ENCODE peak calls at places on chromosomes 13 and 19, in four cellular contexts. L is IMR-90, W is K562, C is GM12878. X is an unnamed sample.

GRCh38 chr13:27619711-27620376 is 485 bp downstream of the LNX2 start:
- DNase-seq in L (peak), W (no peak), C (no peak), X (peak)

GRCh38 chr19:51103811-51104470 is 4.3 kb downstream of the CTU1 start:
- DNase-seq in L (no peak), W (no peak), C (no peak), X (no peak)

GRCh38 chr13:94712812-94713555 is 639 bp upstream of the SOX21 start:
- DNase-seq in L (peak), W (no peak), C (no peak), X (peak)

GRCh38 chr13:36850790-36851438 is 31.9 kb downstream of the RFXAP start:
- DNase-seq in L (no peak), W (no peak), C (no peak), X (peak)

GRCh38 chr19:51735759-51736449 is 12.1 kb upstream of the HAS1 start:
- DNase-seq in L (peak), W (no peak), C (no peak), X (no peak)

GRCh38 chr13:105552078-105552477 is 983.4 kb downstream of the EFNB2 start:
- DNase-seq in L (no peak), W (no peak), C (no peak), X (no peak)

GRCh38 chr13:51557875-51558604 is 26.2 kb upstream of the WDFY2 start:
- DNase-seq in L (peak), W (no peak), C (no peak), X (no peak)

GRCh38 chr13:39401091-39401647 is 201.8 kb downstream of the LHFPL6 start:
- DNase-seq in L (no peak), W (no peak), C (no peak), X (no peak)

GRCh38 chr19:46201413-46202310 is 27.9 kb upstream of the IGFL1 start:
- DNase-seq in L (no peak), W (no peak), C (no peak), X (no peak)

GRCh38 chr19:10290876-10291553 is 1.3 kb downstream of the ICAM5 start:
- DNase-seq in L (peak), W (peak), C (no peak), X (no peak)

GRCh38 chr13:83987394-83987793 is 105.1 kb upstream of the SLITRK1 start:
- DNase-seq in L (no peak), W (no peak), C (no peak), X (no peak)

GRCh38 chr13:29540799-29541198 is 54.7 kb downstream of the SLC7A1 start:
- DNase-seq in L (no peak), W (no peak), C (no peak), X (no peak)

GRCh38 chr19:13987101-13987890 is 18.8 kb downstream of the RFX1 start:
- DNase-seq in L (no peak), W (no peak), C (no peak), X (peak)

GRCh38 chr13:40069173-40070044 is 413.9 kb downstream of the COG6 start:
- DNase-seq in L (peak), W (peak), C (no peak), X (peak)

GRCh38 chr13:111393221-111393790 is 72.9 kb downstream of the TEX29 start:
- DNase-seq in L (no peak), W (no peak), C (no peak), X (no peak)

GRCh38 chr19:44841255-44841654 is 4.8 kb upstream of the NECTIN2 start:
- DNase-seq in L (no peak), W (no peak), C (no peak), X (no peak)

GRCh38 chr19:29492761-29493160 is 33.0 kb upstream of the VSTM2B start:
- DNase-seq in L (peak), W (no peak), C (no peak), X (no peak)

GRCh38 chr19:2495651-2496316 is 19.9 kb downstream of the GADD45B start:
- DNase-seq in L (no peak), W (no peak), C (no peak), X (no peak)

GRCh38 chr19:2494084-2494446 is 18.1 kb downstream of the GADD45B start:
- DNase-seq in L (peak), W (no peak), C (no peak), X (no peak)

GRCh38 chr19:2494447-2495129 is 18.7 kb downstream of the GADD45B start:
- DNase-seq in L (peak), W (peak), C (no peak), X (peak)

GRCh38 chr19:2497186-2497585 is 21.3 kb downstream of the GADD45B start:
- DNase-seq in L (no peak), W (no peak), C (no peak), X (no peak)

DNA sequence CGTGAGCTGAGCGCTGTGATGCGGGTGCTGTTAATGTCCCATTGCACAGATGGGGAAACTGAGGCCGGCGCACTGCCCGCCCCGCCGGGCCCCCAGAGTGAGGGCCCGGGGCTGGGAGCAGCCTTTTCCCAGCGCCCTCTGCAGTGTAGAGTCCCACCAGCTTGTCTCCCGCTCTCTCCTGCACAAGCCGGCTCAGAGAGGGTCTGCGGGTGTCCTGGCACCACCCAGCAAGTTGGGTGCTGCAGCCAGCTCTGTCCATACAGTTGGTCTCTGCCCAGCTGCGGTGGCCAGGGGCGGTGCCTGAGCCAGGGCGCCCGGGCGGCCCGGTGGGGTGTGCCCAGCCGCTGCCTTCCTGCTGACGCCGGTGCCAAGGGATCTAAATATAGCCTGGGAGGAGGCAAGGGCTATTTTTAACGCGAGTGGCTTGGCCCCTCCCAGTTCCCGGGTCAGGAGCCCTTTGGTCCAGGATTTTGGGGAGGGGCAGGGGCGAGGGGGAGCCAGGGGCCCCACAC is 19.3 kb downstream of the GADD45B start:
- DNase-seq in L (peak), W (no peak), C (no peak), X (peak)
- TF ChIP-seq FOS in L (no peak), W (no peak), C (no peak), X (no peak)

GRCh38 chr13:45113809-45114208 is 6.5 kb upstream of the GTF2F2 start:
- DNase-seq in L (no peak), W (no peak), C (no peak), X (no peak)
- H3K4me3 ChIP-seq in L (no peak), W (no peak), C (no peak), X (no peak)

GRCh38 chr13:101382086-101382485 is 34.2 kb downstream of the NALCN start:
- DNase-seq in L (no peak), W (no peak), C (no peak), X (peak)
- TF ChIP-seq FOS in L (no peak), W (no peak), C (no peak), X (no peak)

GRCh38 chr19:20079487-20079886 is 1.7 kb downstream of the ZNF90 start:
- DNase-seq in L (no peak), W (no peak), C (no peak), X (no peak)

GRCh38 chr19:20077791-20078463 is at the start of gene ZNF90:
- DNase-seq in L (peak), W (peak), C (peak), X (peak)

GRCh38 chr19:20072936-20073335 is 4.9 kb upstream of the ZNF90 start:
- DNase-seq in L (no peak), W (no peak), C (no peak), X (no peak)

DNA sequence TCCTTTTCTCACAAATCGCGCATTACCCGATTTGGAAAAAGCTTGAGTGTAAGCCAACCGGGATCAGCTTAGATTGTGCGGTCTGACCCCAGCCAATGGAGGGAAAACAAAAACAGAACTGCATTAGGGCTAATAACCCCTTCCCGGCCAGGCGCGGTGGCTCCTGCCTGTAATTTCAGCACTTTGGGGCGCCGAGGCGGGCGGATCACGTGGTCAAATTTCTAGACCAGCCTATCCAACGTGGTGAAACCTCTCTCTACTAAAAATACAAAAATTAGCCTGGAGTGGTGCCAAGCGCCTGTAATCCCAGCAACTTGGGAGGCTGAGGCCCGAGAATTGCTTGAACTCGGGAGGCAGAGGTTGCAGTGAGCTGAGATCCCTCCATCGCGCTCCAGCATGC is 896 bp downstream of the ZNF90 start:
- DNase-seq in L (peak), W (no peak), C (no peak), X (no peak)
- H3K4me3 ChIP-seq in L (peak), W (no peak), C (peak), X (peak)